ENCODE peak calls at places on chromosomes 6 and 20, in six cellular contexts. B, P, A, H, R and G are unnamed samples. For H3K4me1, the result is how much of the 10 kb centered on the place peaks cover.

GRCh38 chr6:11144393-11144829 is 32.9 kb upstream of the ERVFRD-1 start:
- DNase-seq in B (peak), A (peak), H (peak), R (peak), P (peak), G (peak)

GRCh38 chr20:45552456-45552855 is 5.3 kb upstream of the EPPIN start:
- DNase-seq in H (no peak), B (no peak), A (no peak), P (no peak), R (no peak), G (no peak)

GRCh38 chr20:50980071-50980681 is 21.6 kb downstream of the MOCS3 start:
- DNase-seq in P (no peak), B (no peak), A (no peak), H (no peak), R (no peak), G (no peak)

GRCh38 chr6:134826889-134827737 is 122.8 kb downstream of the ALDH8A1 start:
- DNase-seq in B (peak), H (peak), P (peak), R (peak), A (peak), G (no peak)

GRCh38 chr6:4021862-4022715 is 56.8 kb downstream of the FAM217A start:
- DNase-seq in R (no peak), B (no peak), H (no peak), P (no peak), A (no peak), G (no peak)

GRCh38 chr20:37441023-37441422 is 80.0 kb upstream of the NNAT start:
- DNase-seq in P (no peak), R (no peak), B (no peak), A (no peak), H (no peak), G (no peak)

GRCh38 chr20:7723284-7723683 is 217.0 kb downstream of the HAO1 start:
- DNase-seq in A (no peak), H (no peak), P (no peak), R (no peak), B (no peak), G (no peak)

GRCh38 chr6:106167105-106167814 is 81.1 kb downstream of the PRDM1 start:
- DNase-seq in H (no peak), A (no peak), P (no peak), R (no peak), B (no peak), G (peak)

GRCh38 chr20:20824924-20825584 is 112.6 kb upstream of the RALGAPA2 start:
- DNase-seq in B (no peak), A (peak), P (peak), R (peak), H (peak), G (peak)

GRCh38 chr6:11609324-11610071 is 71.9 kb downstream of the TMEM170B start:
- DNase-seq in H (peak), B (no peak), P (peak), R (no peak), A (peak), G (peak)

GRCh38 chr20:25484911-25485511 is 77.5 kb downstream of the GINS1 start:
- DNase-seq in P (no peak), H (no peak), B (no peak), A (no peak), R (no peak), G (no peak)

GRCh38 chr20:24640276-24640675 is 170.8 kb downstream of the SYNDIG1 start:
- DNase-seq in P (no peak), B (no peak), H (no peak), R (no peak), A (no peak), G (no peak)

GRCh38 chr6:133512410-133513016 is 271.4 kb downstream of the EYA4 start:
- DNase-seq in A (peak), B (no peak), P (no peak), R (no peak), H (no peak), G (peak)

GRCh38 chr6:135534773-135535380 is 37.3 kb upstream of the AHI1 start:
- DNase-seq in A (no peak), B (no peak), P (no peak), H (no peak), R (no peak), G (no peak)

GRCh38 chr6:15952231-15953151 is 176.4 kb upstream of the MYLIP start:
- DNase-seq in P (no peak), H (no peak), A (no peak), B (no peak), R (no peak), G (no peak)

GRCh38 chr6:53919881-53920360 is 125.1 kb downstream of the LRRC1 start:
- DNase-seq in B (no peak), A (no peak), R (no peak), H (no peak), P (no peak), G (peak)

GRCh38 chr6:37021356-37022129 is 16.1 kb downstream of the FGD2 start:
- DNase-seq in R (no peak), P (no peak), B (no peak), A (no peak), H (no peak), G (no peak)

GRCh38 chr6:37022135-37022863 is 16.8 kb downstream of the FGD2 start:
- DNase-seq in H (no peak), R (no peak), P (no peak), A (no peak), B (no peak), G (no peak)

GRCh38 chr6:37018152-37019064 is 13.0 kb downstream of the FGD2 start:
- DNase-seq in P (peak), A (peak), R (peak), B (peak), H (peak), G (peak)

GRCh38 chr6:37019065-37019450 is 13.6 kb downstream of the FGD2 start:
- DNase-seq in H (no peak), R (peak), A (no peak), B (no peak), P (no peak), G (peak)

DNA sequence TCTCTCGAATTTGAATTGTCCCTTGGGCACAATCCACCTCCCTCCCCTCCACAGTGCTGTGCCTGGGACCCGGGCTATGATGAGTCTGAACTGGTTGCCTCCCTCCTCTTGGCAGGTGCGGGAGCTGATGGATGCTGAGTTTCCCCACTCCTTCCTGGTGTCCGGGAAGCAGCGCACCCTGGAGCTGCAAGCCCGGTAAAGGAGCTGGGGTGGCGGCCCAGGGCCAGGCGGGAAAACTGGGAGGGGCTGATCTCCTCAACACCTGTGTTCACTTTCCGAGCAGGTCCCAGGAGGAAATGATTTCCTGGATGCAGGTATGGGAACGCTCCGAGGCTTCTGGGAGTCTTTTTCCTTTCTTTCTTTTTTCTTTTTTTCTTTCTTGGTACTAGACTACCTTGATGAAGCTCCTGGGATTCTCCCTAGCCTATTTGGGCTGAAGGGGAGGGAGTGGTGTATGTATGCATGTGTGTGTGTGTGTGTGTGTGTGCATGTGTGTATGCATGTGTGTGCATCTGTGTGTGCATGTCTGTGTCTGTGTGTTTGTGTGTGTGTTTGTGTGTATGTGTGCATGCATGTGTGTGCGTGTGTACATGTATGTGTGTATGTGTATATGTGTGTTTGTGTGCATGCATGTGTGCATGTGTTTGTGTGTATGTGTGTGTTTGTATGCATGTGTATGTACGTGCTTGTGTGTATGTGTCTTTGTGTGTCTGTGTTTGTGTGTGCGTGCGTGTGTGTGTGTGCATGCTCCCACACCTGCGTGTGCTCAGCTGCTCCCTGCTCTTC is 15.2 kb downstream of the FGD2 start:
- DNase-seq in R (peak), A (no peak), H (no peak), B (no peak), P (no peak), G (no peak)
- H3K4me1 ChIP-seq in R (under half), A (under half), H (under half), B (under half), P (under half), G (under half)

GRCh38 chr6:137871299-137871698 is 4.2 kb downstream of the TNFAIP3 start:
- DNase-seq in R (no peak), P (no peak), B (no peak), H (no peak), A (no peak), G (no peak)
- H3K4me1 ChIP-seq in R (under half), P (under half), B (half or more), H (half or more), A (under half), G (under half)

GRCh38 chr20:64216036-64216435 is 39.5 kb upstream of the PCMTD2 start:
- DNase-seq in B (no peak), R (peak), H (no peak), A (no peak), P (peak), G (peak)
- H3K4me1 ChIP-seq in B (under half), R (under half), H (half or more), A (under half), P (under half), G (under half)

GRCh38 chr6:164275773-164276172 is 861.3 kb downstream of the QKI start:
- DNase-seq in B (no peak), R (no peak), P (no peak), A (no peak), H (no peak), G (no peak)
- H3K4me1 ChIP-seq in B (under half), R (under half), P (under half), A (under half), H (under half), G (under half)

GRCh38 chr6:31579119-31579505 is 3.1 kb downstream of the LTB start:
- DNase-seq in H (no peak), A (no peak), B (no peak), R (no peak), P (no peak), G (no peak)

GRCh38 chr6:31578461-31579118 is 3.2 kb downstream of the TNF start:
- DNase-seq in H (no peak), R (no peak), A (no peak), B (no peak), P (no peak), G (no peak)

GRCh38 chr6:31576897-31577341 is 1.6 kb downstream of the TNF start:
- DNase-seq in P (no peak), B (no peak), A (no peak), R (no peak), H (no peak), G (no peak)

GRCh38 chr6:31579546-31580445 is 2.4 kb downstream of the LTB start:
- DNase-seq in A (no peak), R (no peak), P (no peak), H (no peak), B (no peak), G (no peak)

DNA sequence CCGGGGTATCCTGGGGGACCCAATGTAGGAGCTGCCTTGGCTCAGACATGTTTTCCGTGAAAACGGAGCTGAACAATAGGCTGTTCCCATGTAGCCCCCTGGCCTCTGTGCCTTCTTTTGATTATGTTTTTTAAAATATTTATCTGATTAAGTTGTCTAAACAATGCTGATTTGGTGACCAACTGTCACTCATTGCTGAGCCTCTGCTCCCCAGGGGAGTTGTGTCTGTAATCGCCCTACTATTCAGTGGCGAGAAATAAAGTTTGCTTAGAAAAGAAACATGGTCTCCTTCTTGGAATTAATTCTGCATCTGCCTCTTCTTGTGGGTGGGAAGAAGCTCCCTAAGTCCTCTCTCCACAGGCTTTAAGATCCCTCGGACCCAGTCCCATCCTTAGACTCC is 2.7 kb downstream of the TNF start:
- DNase-seq in B (no peak), A (no peak), R (no peak), P (no peak), H (no peak), G (no peak)
- H3K4me1 ChIP-seq in B (under half), A (under half), R (under half), P (under half), H (under half), G (under half)

DNA sequence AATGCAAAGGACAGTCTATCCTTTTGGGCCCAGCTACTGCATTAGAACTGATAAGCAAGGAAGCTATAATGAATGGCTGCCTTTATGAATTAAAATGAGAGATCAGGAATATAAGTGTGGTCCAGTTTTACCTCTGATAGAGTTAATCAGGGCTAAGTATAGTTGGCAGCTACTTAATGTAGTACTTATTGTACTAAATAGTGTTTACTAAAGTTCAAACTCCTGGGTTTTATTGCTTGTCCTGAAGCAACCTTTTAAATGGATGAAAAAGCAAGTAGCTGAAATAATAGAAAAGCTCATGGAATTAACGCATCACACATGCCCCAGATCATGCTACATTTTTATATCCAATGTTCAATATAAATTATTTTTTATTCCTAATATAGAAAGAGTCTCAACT is 5.3 kb downstream of the TRMT11 start:
- DNase-seq in B (no peak), A (no peak), P (no peak), R (no peak), H (no peak), G (no peak)
- H3K4me1 ChIP-seq in B (under half), A (under half), P (under half), R (under half), H (under half), G (under half)

GRCh38 chr6:165183071-165183470 is 126.3 kb downstream of the C6orf118 start:
- DNase-seq in P (no peak), B (no peak), H (no peak), A (no peak), R (no peak), G (no peak)
- H3K4me1 ChIP-seq in P (under half), B (under half), H (under half), A (under half), R (under half), G (under half)

DNA sequence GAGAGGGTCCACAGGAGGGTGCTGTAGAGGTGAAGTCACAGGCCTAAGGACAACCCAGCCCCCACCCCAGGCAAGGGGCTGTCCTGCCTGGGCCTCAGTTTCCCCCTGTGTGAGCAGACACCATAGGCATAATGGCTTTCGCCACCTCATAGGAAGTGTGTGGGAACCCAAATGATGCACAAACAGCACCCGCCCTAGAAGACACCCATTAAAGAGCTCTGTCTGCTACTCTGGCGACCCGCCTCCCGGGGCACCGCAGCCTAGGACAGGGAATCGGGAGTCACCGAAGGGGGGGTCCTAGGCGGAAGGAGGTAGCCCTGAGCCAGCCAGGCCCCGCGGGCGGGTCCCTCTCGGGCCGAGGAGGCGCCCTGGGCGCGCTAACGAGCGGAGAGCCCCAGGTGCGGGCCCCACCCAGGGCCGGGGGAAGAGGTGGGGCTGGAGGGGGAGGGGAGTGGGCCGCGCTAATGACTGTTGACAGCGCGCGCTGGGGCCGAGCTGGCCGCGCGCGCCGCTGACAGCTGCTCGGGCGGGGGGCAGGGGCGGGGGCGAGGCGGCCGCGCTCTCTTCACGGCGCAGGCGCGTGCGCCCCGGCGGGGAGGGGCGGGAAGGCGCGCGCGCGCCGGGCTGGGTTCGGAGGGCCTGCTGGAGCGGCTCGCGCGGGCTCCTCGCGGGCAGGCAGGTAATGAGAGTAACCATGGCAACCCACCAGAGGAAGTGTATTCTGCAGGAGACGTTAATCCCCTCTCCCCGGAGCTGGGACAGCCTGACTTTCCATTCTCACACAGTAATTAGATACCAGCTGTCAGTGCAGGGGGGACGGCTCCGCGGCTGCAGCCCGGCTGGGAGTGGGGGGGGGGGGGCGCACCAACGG is 48.9 kb downstream of the NOL4L start:
- DNase-seq in A (peak), P (peak), B (no peak), H (peak), R (no peak), G (peak)
- H3K4me1 ChIP-seq in A (under half), P (under half), B (under half), H (under half), R (under half), G (under half)

GRCh38 chr20:56551571-56551970 is 18.5 kb downstream of the FAM209B start:
- DNase-seq in P (no peak), R (no peak), A (no peak), B (no peak), H (no peak), G (no peak)

GRCh38 chr20:56558968-56559367 is 25.9 kb downstream of the FAM209B start:
- DNase-seq in R (no peak), A (peak), B (no peak), H (no peak), P (no peak), G (no peak)

GRCh38 chr20:56554869-56555268 is 21.8 kb downstream of the FAM209B start:
- DNase-seq in H (no peak), A (no peak), B (no peak), P (peak), R (peak), G (peak)

GRCh38 chr20:56552911-56553629 is 20.0 kb downstream of the FAM209B start:
- DNase-seq in H (no peak), B (no peak), A (no peak), P (no peak), R (no peak), G (no peak)
- H3K4me1 ChIP-seq in H (under half), B (under half), A (under half), P (under half), R (under half), G (under half)

GRCh38 chr20:62362590-62362940 is 4.5 kb downstream of the LAMA5 start:
- DNase-seq in A (no peak), R (no peak), B (no peak), H (no peak), P (no peak), G (no peak)
- H3K4me1 ChIP-seq in A (half or more), R (under half), B (half or more), H (half or more), P (half or more), G (under half)